ENCODE peak calls at places on chromosomes 3 and 15, in nine cellular contexts. Y is right cardiac atrium; F is CD4-positive, CD25-positive, alpha-beta regulatory T cell; X is uterus; B is heart left ventricle; D is effector memory CD4-positive, alpha-beta T cell; Z is naive thymus-derived CD4-positive, alpha-beta T cell; L is HCT116; V is SJSA1. H is an unnamed sample.

GRCh38 chr3:132418916-132419315 is 1.6 kb downstream of the DNAJC13 start:
- DNase-seq in D (no peak), L (no peak), Y (no peak), Z (no peak), V (no peak), F (no peak), X (no peak), B (no peak), H (no peak)

GRCh38 chr15:41996376-41996775 is 24.0 kb upstream of the EHD4 start:
- DNase-seq in Y (no peak), F (no peak), L (no peak), X (no peak), D (no peak), V (no peak), B (no peak), Z (no peak), H (no peak)

GRCh38 chr3:127354761-127355160 is 66.9 kb upstream of the PRR20G start:
- DNase-seq in X (no peak), L (no peak), D (no peak), F (no peak), Y (no peak), V (no peak), B (no peak), Z (no peak), H (no peak)

GRCh38 chr3:160617636-160618035 is 52.3 kb upstream of the KPNA4 start:
- DNase-seq in Y (no peak), B (no peak), V (no peak), F (no peak), X (no peak), D (no peak), Z (no peak), L (no peak), H (no peak)

GRCh38 chr3:4589475-4590111 is 96.4 kb downstream of the ITPR1 start:
- DNase-seq in Y (peak; percentile 78), B (no peak), Z (no peak), F (no peak), V (no peak), X (peak; percentile 52), L (no peak), D (no peak), H (no peak)

GRCh38 chr15:53910236-53910849 is 67.9 kb upstream of the UNC13C start:
- DNase-seq in X (no peak), Y (no peak), Z (no peak), B (no peak), V (no peak), F (no peak), D (no peak), L (no peak), H (no peak)

GRCh38 chr15:39192376-39192775 is 388.5 kb upstream of the THBS1 start:
- DNase-seq in Y (no peak), Z (no peak), X (no peak), D (no peak), L (no peak), B (no peak), V (no peak), F (no peak), H (no peak)

GRCh38 chr3:58766587-58767282 is 100.2 kb upstream of the FAM3D start:
- DNase-seq in D (no peak), L (no peak), X (no peak), Z (no peak), Y (no peak), F (no peak), B (no peak), V (no peak), H (no peak)

GRCh38 chr3:79339846-79340245 is 428.0 kb downstream of the ROBO1 start:
- DNase-seq in B (no peak), F (no peak), D (no peak), V (no peak), Y (peak; percentile 32), Z (no peak), X (no peak), L (no peak), H (no peak)

GRCh38 chr3:131972091-131972490 is 62.7 kb downstream of the CPNE4 start:
- DNase-seq in B (no peak), X (no peak), F (no peak), V (no peak), D (no peak), Z (no peak), Y (no peak), L (no peak), H (no peak)

GRCh38 chr15:59299919-59300617 is 72.6 kb downstream of the MYO1E start:
- DNase-seq in Z (peak; percentile 60), B (peak; percentile 77), F (peak; percentile 66), X (peak; percentile 69), Y (peak; percentile 75), L (peak; percentile 86), D (peak; percentile 36), V (peak; percentile 88), H (peak; percentile 30)

GRCh38 chr15:98009169-98009568 is 48.7 kb downstream of the ARRDC4 start:
- DNase-seq in Y (no peak), D (no peak), V (no peak), B (no peak), L (no peak), F (no peak), X (no peak), Z (no peak), H (no peak)

GRCh38 chr3:81744366-81744765 is 17.1 kb downstream of the GBE1 start:
- DNase-seq in F (no peak), L (peak; percentile 71), D (no peak), V (peak; percentile 71), X (peak; percentile 18), Y (no peak), B (no peak), Z (no peak), H (no peak)

GRCh38 chr15:28132524-28133275 is 33.6 kb upstream of the OCA2 start:
- DNase-seq in F (no peak), B (no peak), Y (no peak), X (no peak), L (no peak), V (no peak), Z (no peak), D (no peak), H (no peak)

GRCh38 chr3:134251731-134252391 is 1.2 kb upstream of the RYK start:
- DNase-seq in X (peak; percentile 42), B (peak; percentile 75), Y (peak; percentile 71), F (no peak), V (no peak), L (no peak), D (no peak), Z (no peak), H (no peak)

GRCh38 chr3:190333961-190334360 is 11.7 kb upstream of the CLDN1 start:
- DNase-seq in Z (no peak), B (no peak), X (no peak), D (no peak), V (no peak), L (no peak), Y (no peak), F (no peak), H (no peak)
- H3K9me3 ChIP-seq in Z (no peaks in the 10 kb centered on the region), B (no peaks in the 10 kb centered on the region), X (no peaks in the 10 kb centered on the region), D (no peaks in the 10 kb centered on the region), V (no peaks in the 10 kb centered on the region), L (no peaks in the 10 kb centered on the region), Y (no peaks in the 10 kb centered on the region), F (no peaks in the 10 kb centered on the region), H (no peaks in the 10 kb centered on the region)

DNA sequence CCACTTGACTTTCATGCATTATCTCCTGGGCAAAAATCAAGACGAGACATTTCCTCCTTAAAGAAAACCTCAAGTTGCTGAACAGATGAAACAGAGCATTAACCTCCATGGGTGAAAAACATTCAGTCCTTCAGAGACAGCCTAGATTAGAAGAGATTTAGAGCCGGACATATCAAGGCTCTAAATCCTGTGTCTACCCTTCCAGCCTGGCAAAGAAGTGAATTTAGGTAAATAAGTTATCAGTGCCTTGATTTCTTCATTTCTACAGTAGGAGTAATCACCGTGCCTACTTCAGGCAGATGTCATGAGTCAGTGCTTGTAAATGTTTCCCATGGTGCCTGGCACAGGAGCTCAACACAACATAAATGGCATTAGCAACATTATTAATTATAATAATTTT is 159.3 kb upstream of the PRICKLE2 start:
- DNase-seq in Z (no peak), F (no peak), X (no peak), V (no peak), B (no peak), Y (no peak), L (no peak), D (no peak), H (no peak)
- H3K9me3 ChIP-seq in Z (no peaks in the 10 kb centered on the region), F (no peaks in the 10 kb centered on the region), X (no peaks in the 10 kb centered on the region), V (no peaks in the 10 kb centered on the region), B (no peaks in the 10 kb centered on the region), Y (no peaks in the 10 kb centered on the region), L (no peaks in the 10 kb centered on the region), D (no peaks in the 10 kb centered on the region), H (no peaks in the 10 kb centered on the region)

GRCh38 chr15:87577336-87577735 is 679.2 kb downstream of the NTRK3 start:
- DNase-seq in B (no peak), F (no peak), Z (no peak), V (no peak), X (no peak), L (no peak), D (no peak), Y (no peak), H (no peak)

GRCh38 chr15:87576486-87577176 is 679.9 kb downstream of the NTRK3 start:
- DNase-seq in F (no peak), D (no peak), Y (no peak), L (no peak), V (no peak), Z (no peak), B (no peak), X (no peak), H (no peak)

GRCh38 chr15:87579537-87579936 is 677.0 kb downstream of the NTRK3 start:
- DNase-seq in Z (no peak), D (no peak), F (no peak), V (peak; percentile 19), B (no peak), L (no peak), Y (no peak), X (no peak), H (no peak)

GRCh38 chr15:87578776-87579175 is 677.8 kb downstream of the NTRK3 start:
- DNase-seq in Y (no peak), D (no peak), V (no peak), B (no peak), L (no peak), F (no peak), Z (no peak), X (no peak), H (no peak)

DNA sequence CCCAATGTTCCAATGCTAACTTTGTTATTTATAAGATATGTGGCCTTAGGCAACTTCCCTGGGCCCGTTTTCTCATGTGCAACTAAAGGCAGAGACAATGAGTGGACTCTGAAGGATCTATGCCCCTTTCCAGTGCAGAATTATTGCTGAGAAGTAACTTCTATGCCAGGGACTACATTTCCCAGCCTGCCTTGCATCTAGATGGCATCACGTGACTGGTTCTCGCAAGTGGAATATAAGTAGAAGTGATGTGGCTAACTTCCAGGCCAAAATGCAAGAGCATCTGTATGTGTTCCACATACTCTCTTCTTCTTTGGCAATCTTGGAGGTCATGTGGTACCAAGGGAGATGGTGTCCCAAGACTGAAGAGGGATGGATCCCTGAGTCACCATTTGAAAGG is 674.4 kb downstream of the NTRK3 start:
- DNase-seq in Y (no peak), V (no peak), F (no peak), L (no peak), Z (no peak), B (no peak), D (no peak), X (no peak), H (no peak)
- H3K9me3 ChIP-seq in Y (no peaks in the 10 kb centered on the region), V (no peaks in the 10 kb centered on the region), F (no peaks in the 10 kb centered on the region), L (peaks cover 20% of the 10 kb centered on the region), Z (no peaks in the 10 kb centered on the region), B (no peaks in the 10 kb centered on the region), D (no peaks in the 10 kb centered on the region), X (no peaks in the 10 kb centered on the region), H (no peaks in the 10 kb centered on the region)

DNA sequence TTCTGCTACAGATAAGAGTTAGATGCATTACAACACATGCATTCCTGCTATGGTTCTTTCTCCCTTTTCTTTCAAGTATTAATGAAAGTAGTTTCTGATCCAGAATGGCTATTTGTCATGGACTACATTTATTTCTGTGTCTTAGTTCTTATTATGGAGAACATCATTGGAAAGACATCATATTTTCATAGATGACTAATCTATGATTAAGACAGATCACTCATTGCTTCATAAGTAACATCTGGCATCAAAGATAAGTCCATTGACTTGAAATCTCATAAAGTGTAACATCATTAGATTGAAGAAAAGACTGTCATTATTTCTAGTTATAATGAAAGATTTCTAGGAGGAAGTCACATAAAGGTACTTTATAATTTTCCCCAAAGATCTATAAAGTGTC is 366.7 kb downstream of the NSUN3 start:
- DNase-seq in F (no peak), V (no peak), Z (no peak), X (no peak), D (no peak), B (no peak), Y (no peak), L (no peak), H (no peak)
- H3K9me3 ChIP-seq in F (no peaks in the 10 kb centered on the region), V (no peaks in the 10 kb centered on the region), Z (no peaks in the 10 kb centered on the region), X (no peaks in the 10 kb centered on the region), D (no peaks in the 10 kb centered on the region), B (no peaks in the 10 kb centered on the region), Y (no peaks in the 10 kb centered on the region), L (no peaks in the 10 kb centered on the region), H (no peaks in the 10 kb centered on the region)